ENCODE peak calls at places on chromosomes 5 and 9, in eight cellular contexts. One of them, this sample, is unnamed.

GRCh38 chr5:81965510-81965909 is 6.3 kb upstream of the ATG10 start:
- DNase-seq in AG04449: no peak
- DNase-seq in stomach: no peak
- DNase-seq in colonic mucosa: no peak
- DNase-seq in foreskin fibroblast: no peak
- DNase-seq in natural killer cell: no peak
- DNase-seq in left lung: no peak
- DNase-seq in mesothelial cell of epicardium: no peak
- DNase-seq in this sample: no peak

GRCh38 chr9:87567988-87568800 is 70.5 kb downstream of the DAPK1 start:
- DNase-seq in colonic mucosa: no peak
- DNase-seq in left lung: no peak
- DNase-seq in stomach: no peak
- DNase-seq in AG04449: no peak
- DNase-seq in foreskin fibroblast: no peak
- DNase-seq in mesothelial cell of epicardium: no peak
- DNase-seq in natural killer cell: no peak
- DNase-seq in this sample: no peak

GRCh38 chr5:167849874-167850273 is 441.6 kb upstream of the WWC1 start:
- DNase-seq in natural killer cell: no peak
- DNase-seq in stomach: no peak
- DNase-seq in AG04449: no peak
- DNase-seq in colonic mucosa: no peak
- DNase-seq in left lung: no peak
- DNase-seq in foreskin fibroblast: no peak
- DNase-seq in mesothelial cell of epicardium: no peak
- DNase-seq in this sample: no peak

GRCh38 chr5:109192543-109193281 is 217.1 kb downstream of the PJA2 start:
- DNase-seq in stomach: no peak
- DNase-seq in mesothelial cell of epicardium: no peak
- DNase-seq in AG04449: no peak
- DNase-seq in left lung: no peak
- DNase-seq in foreskin fibroblast: no peak
- DNase-seq in colonic mucosa: peak
- DNase-seq in natural killer cell: no peak
- DNase-seq in this sample: no peak

GRCh38 chr5:56950626-56951130 is 1.2 kb downstream of the MIER3 start:
- DNase-seq in AG04449: no peak
- DNase-seq in mesothelial cell of epicardium: peak
- DNase-seq in colonic mucosa: peak
- DNase-seq in left lung: peak
- DNase-seq in natural killer cell: peak
- DNase-seq in stomach: peak
- DNase-seq in foreskin fibroblast: peak
- DNase-seq in this sample: no peak

GRCh38 chr5:855771-856530 is 5.2 kb upstream of the ZDHHC11 start:
- DNase-seq in foreskin fibroblast: no peak
- DNase-seq in left lung: peak
- DNase-seq in stomach: no peak
- DNase-seq in natural killer cell: no peak
- DNase-seq in mesothelial cell of epicardium: no peak
- DNase-seq in AG04449: no peak
- DNase-seq in colonic mucosa: no peak
- DNase-seq in this sample: no peak

GRCh38 chr5:124132843-124133242 is 613.6 kb downstream of the ZNF608 start:
- DNase-seq in stomach: no peak
- DNase-seq in foreskin fibroblast: no peak
- DNase-seq in left lung: no peak
- DNase-seq in natural killer cell: no peak
- DNase-seq in AG04449: no peak
- DNase-seq in mesothelial cell of epicardium: no peak
- DNase-seq in colonic mucosa: no peak
- DNase-seq in this sample: no peak

GRCh38 chr5:66015296-66015960 is 89.1 kb downstream of the ERBIN start:
- DNase-seq in colonic mucosa: no peak
- DNase-seq in mesothelial cell of epicardium: no peak
- DNase-seq in natural killer cell: no peak
- DNase-seq in foreskin fibroblast: no peak
- DNase-seq in AG04449: no peak
- DNase-seq in stomach: no peak
- DNase-seq in left lung: no peak
- DNase-seq in this sample: no peak

GRCh38 chr5:142324871-142325676 is at the start of gene SPRY4:
- DNase-seq in natural killer cell: peak
- DNase-seq in AG04449: peak
- DNase-seq in foreskin fibroblast: peak
- DNase-seq in mesothelial cell of epicardium: peak
- DNase-seq in left lung: peak
- DNase-seq in stomach: peak
- DNase-seq in colonic mucosa: peak
- DNase-seq in this sample: peak
- TF ChIP-seq CTCF in natural killer cell: no peak
- TF ChIP-seq CTCF in AG04449: peak
- TF ChIP-seq CTCF in foreskin fibroblast: no peak
- TF ChIP-seq CTCF in mesothelial cell of epicardium: no peak
- TF ChIP-seq CTCF in left lung: no peak
- TF ChIP-seq CTCF in stomach: no peak
- TF ChIP-seq CTCF in colonic mucosa: no peak
- TF ChIP-seq CTCF in this sample: no peak

DNA sequence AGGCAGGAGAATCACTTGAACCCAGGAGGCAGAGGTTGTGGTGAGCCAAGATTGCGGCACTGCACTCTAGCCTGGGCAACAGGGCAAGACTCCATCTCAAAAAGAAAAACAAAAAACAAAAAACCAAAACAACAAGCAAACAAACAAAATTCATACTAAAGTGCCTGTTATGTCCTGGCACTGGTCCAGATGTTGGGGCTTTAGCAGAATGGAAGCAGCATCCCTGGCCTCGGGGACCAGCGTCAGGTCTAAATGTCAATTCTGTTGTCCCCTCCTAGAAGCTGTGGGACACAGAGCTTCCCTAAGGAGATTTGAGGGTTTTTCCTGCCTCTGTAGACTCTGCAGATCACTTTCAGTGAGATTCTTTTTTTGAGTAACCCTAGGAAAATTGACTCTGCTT is 26.2 kb downstream of the PPARGC1B start:
- DNase-seq in left lung: no peak
- DNase-seq in AG04449: no peak
- DNase-seq in foreskin fibroblast: no peak
- DNase-seq in colonic mucosa: no peak
- DNase-seq in mesothelial cell of epicardium: no peak
- DNase-seq in stomach: no peak
- DNase-seq in natural killer cell: no peak
- DNase-seq in this sample: no peak
- TF ChIP-seq CTCF in left lung: no peak
- TF ChIP-seq CTCF in AG04449: no peak
- TF ChIP-seq CTCF in foreskin fibroblast: no peak
- TF ChIP-seq CTCF in colonic mucosa: no peak
- TF ChIP-seq CTCF in mesothelial cell of epicardium: no peak
- TF ChIP-seq CTCF in stomach: no peak
- TF ChIP-seq CTCF in natural killer cell: no peak
- TF ChIP-seq CTCF in this sample: no peak

GRCh38 chr9:16869961-16870605 is 387 bp downstream of the BNC2 start:
- DNase-seq in colonic mucosa: no peak
- DNase-seq in left lung: no peak
- DNase-seq in mesothelial cell of epicardium: peak
- DNase-seq in natural killer cell: peak
- DNase-seq in AG04449: no peak
- DNase-seq in foreskin fibroblast: peak
- DNase-seq in stomach: no peak
- DNase-seq in this sample: peak
- TF ChIP-seq CTCF in colonic mucosa: no peak
- TF ChIP-seq CTCF in left lung: no peak
- TF ChIP-seq CTCF in mesothelial cell of epicardium: no peak
- TF ChIP-seq CTCF in natural killer cell: no peak
- TF ChIP-seq CTCF in AG04449: no peak
- TF ChIP-seq CTCF in foreskin fibroblast: no peak
- TF ChIP-seq CTCF in stomach: no peak
- TF ChIP-seq CTCF in this sample: no peak

GRCh38 chr5:39314591-39314990 is 49.7 kb downstream of the C9 start:
- DNase-seq in colonic mucosa: no peak
- DNase-seq in left lung: no peak
- DNase-seq in foreskin fibroblast: no peak
- DNase-seq in stomach: no peak
- DNase-seq in natural killer cell: no peak
- DNase-seq in AG04449: no peak
- DNase-seq in mesothelial cell of epicardium: no peak
- DNase-seq in this sample: no peak
- TF ChIP-seq CTCF in colonic mucosa: no peak
- TF ChIP-seq CTCF in left lung: no peak
- TF ChIP-seq CTCF in foreskin fibroblast: no peak
- TF ChIP-seq CTCF in stomach: no peak
- TF ChIP-seq CTCF in natural killer cell: no peak
- TF ChIP-seq CTCF in AG04449: no peak
- TF ChIP-seq CTCF in mesothelial cell of epicardium: no peak
- TF ChIP-seq CTCF in this sample: no peak

GRCh38 chr5:79535477-79536192 is 21.7 kb upstream of the HOMER1 start:
- DNase-seq in natural killer cell: no peak
- DNase-seq in left lung: no peak
- DNase-seq in foreskin fibroblast: no peak
- DNase-seq in AG04449: no peak
- DNase-seq in stomach: no peak
- DNase-seq in colonic mucosa: no peak
- DNase-seq in mesothelial cell of epicardium: no peak
- DNase-seq in this sample: no peak
- TF ChIP-seq CTCF in natural killer cell: no peak
- TF ChIP-seq CTCF in left lung: no peak
- TF ChIP-seq CTCF in foreskin fibroblast: no peak
- TF ChIP-seq CTCF in AG04449: no peak
- TF ChIP-seq CTCF in stomach: no peak
- TF ChIP-seq CTCF in colonic mucosa: no peak
- TF ChIP-seq CTCF in mesothelial cell of epicardium: no peak
- TF ChIP-seq CTCF in this sample: no peak

GRCh38 chr9:136274786-136275654 is 28.9 kb downstream of the CCDC187 start:
- DNase-seq in AG04449: no peak
- DNase-seq in left lung: no peak
- DNase-seq in foreskin fibroblast: no peak
- DNase-seq in natural killer cell: no peak
- DNase-seq in mesothelial cell of epicardium: no peak
- DNase-seq in colonic mucosa: no peak
- DNase-seq in stomach: no peak
- DNase-seq in this sample: no peak

GRCh38 chr9:136273921-136274785 is 28.5 kb upstream of the QSOX2 start:
- DNase-seq in stomach: no peak
- DNase-seq in colonic mucosa: no peak
- DNase-seq in natural killer cell: no peak
- DNase-seq in mesothelial cell of epicardium: no peak
- DNase-seq in left lung: no peak
- DNase-seq in foreskin fibroblast: no peak
- DNase-seq in AG04449: no peak
- DNase-seq in this sample: no peak

GRCh38 chr9:136276716-136277115 is 27.2 kb downstream of the CCDC187 start:
- DNase-seq in foreskin fibroblast: no peak
- DNase-seq in stomach: no peak
- DNase-seq in AG04449: no peak
- DNase-seq in left lung: no peak
- DNase-seq in mesothelial cell of epicardium: no peak
- DNase-seq in natural killer cell: no peak
- DNase-seq in colonic mucosa: no peak
- DNase-seq in this sample: no peak

GRCh38 chr9:136277746-136278145 is 26.1 kb downstream of the CCDC187 start:
- DNase-seq in natural killer cell: no peak
- DNase-seq in stomach: no peak
- DNase-seq in mesothelial cell of epicardium: no peak
- DNase-seq in left lung: no peak
- DNase-seq in AG04449: no peak
- DNase-seq in colonic mucosa: no peak
- DNase-seq in foreskin fibroblast: no peak
- DNase-seq in this sample: no peak

DNA sequence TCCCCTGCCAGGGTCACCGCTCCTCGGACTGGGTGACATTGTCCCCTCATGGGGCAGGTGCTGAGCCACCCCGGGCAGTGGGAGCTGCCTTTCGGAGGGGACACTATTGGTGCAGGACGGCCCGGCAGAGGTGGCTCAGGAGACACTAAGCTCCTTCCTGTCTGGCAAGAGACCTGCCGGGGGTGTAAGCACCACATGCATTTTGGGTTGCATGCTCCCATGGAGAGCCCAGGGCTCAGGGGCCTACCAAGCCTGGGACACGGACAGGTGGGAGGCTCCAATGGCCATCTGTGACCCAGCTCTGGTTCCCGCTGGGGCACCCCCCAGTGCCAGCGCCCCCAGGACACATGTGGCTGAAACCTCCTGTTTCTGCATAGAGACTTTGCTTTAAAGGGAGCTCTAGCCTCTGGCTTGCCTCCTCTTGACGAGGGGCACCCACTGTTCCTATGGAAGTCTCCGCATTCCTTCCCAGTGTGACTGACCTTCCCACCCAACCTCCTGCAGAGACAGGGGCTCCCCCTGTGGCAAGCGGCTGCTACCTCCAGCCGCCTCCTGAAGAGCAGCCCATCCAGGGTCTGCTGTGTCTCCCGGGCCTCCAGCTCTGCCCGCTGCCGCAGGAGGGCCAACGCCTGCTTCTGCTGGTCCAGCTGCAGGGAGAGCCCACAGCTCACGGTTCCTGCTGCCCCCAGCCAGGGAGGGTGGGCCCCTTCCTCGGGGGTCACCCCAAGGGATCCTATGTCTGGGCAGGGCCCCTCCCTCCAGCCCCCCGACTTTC is 28.1 kb downstream of the CCDC187 start:
- DNase-seq in foreskin fibroblast: no peak
- DNase-seq in natural killer cell: no peak
- DNase-seq in AG04449: no peak
- DNase-seq in mesothelial cell of epicardium: no peak
- DNase-seq in left lung: no peak
- DNase-seq in stomach: no peak
- DNase-seq in colonic mucosa: no peak
- DNase-seq in this sample: no peak
- TF ChIP-seq CTCF in foreskin fibroblast: no peak
- TF ChIP-seq CTCF in natural killer cell: no peak
- TF ChIP-seq CTCF in AG04449: no peak
- TF ChIP-seq CTCF in mesothelial cell of epicardium: no peak
- TF ChIP-seq CTCF in left lung: no peak
- TF ChIP-seq CTCF in stomach: no peak
- TF ChIP-seq CTCF in colonic mucosa: no peak
- TF ChIP-seq CTCF in this sample: peak

GRCh38 chr9:129182625-129183494 is 4.8 kb upstream of the IER5L start:
- DNase-seq in natural killer cell: no peak
- DNase-seq in mesothelial cell of epicardium: no peak
- DNase-seq in AG04449: no peak
- DNase-seq in colonic mucosa: peak
- DNase-seq in stomach: no peak
- DNase-seq in left lung: no peak
- DNase-seq in foreskin fibroblast: peak
- DNase-seq in this sample: peak
- TF ChIP-seq CTCF in natural killer cell: no peak
- TF ChIP-seq CTCF in mesothelial cell of epicardium: no peak
- TF ChIP-seq CTCF in AG04449: peak
- TF ChIP-seq CTCF in colonic mucosa: peak
- TF ChIP-seq CTCF in stomach: no peak
- TF ChIP-seq CTCF in left lung: peak
- TF ChIP-seq CTCF in foreskin fibroblast: peak
- TF ChIP-seq CTCF in this sample: peak

DNA sequence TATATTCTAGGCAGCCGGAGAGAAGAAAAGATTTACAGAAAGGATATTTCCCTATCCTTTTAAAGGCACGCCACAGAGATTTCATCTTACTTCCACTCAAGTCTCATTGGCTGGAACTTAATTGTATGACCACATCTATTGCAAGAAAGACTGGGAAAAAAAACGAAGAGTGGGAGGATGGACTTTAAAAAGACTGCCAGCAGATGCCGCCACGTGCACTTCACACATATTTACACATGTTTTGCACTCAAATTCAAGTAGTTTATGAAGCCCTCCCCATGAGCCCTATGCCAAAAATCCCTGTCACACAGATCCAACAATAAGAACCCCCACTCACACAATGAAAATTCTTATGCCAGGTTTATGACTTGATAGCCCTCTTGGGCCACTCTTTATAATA is 138.5 kb upstream of the TYRP1 start:
- DNase-seq in foreskin fibroblast: peak
- DNase-seq in mesothelial cell of epicardium: no peak
- DNase-seq in stomach: no peak
- DNase-seq in left lung: no peak
- DNase-seq in natural killer cell: no peak
- DNase-seq in AG04449: no peak
- DNase-seq in colonic mucosa: no peak
- DNase-seq in this sample: no peak
- TF ChIP-seq CTCF in foreskin fibroblast: no peak
- TF ChIP-seq CTCF in mesothelial cell of epicardium: no peak
- TF ChIP-seq CTCF in stomach: no peak
- TF ChIP-seq CTCF in left lung: no peak
- TF ChIP-seq CTCF in natural killer cell: no peak
- TF ChIP-seq CTCF in AG04449: peak
- TF ChIP-seq CTCF in colonic mucosa: no peak
- TF ChIP-seq CTCF in this sample: peak

This sample was measured in progenitor cell of endocrine pancreas.